ENCODE peak calls at places on chromosome 11, in five cellular contexts. One of them, this sample, is unnamed.

GRCh38 chr11:112644410-112645131 is 316.6 kb upstream of the NCAM1 start:
- DNase-seq in CD4-positive, alpha-beta memory T cell: no peak
- DNase-seq in caudate nucleus: no peak
- DNase-seq in LHCN-M2: no peak
- DNase-seq in stimulated activated CD4-positive, alpha-beta T cell treated with anti-CD3 and anti-CD28 coated beads, TNF-alpha, amount 100 ng/mL, for 1 hour: no peak
- DNase-seq in this sample: no peak

GRCh38 chr11:104570088-104570701 is 328.1 kb downstream of the CASP12 start:
- DNase-seq in CD4-positive, alpha-beta memory T cell: no peak
- DNase-seq in caudate nucleus: no peak
- DNase-seq in LHCN-M2: peak
- DNase-seq in stimulated activated CD4-positive, alpha-beta T cell treated with anti-CD3 and anti-CD28 coated beads, TNF-alpha, amount 100 ng/mL, for 1 hour: no peak
- DNase-seq in this sample: no peak

GRCh38 chr11:3642071-3642951 is 519 bp upstream of the ART5 start:
- DNase-seq in CD4-positive, alpha-beta memory T cell: peak
- DNase-seq in caudate nucleus: no peak
- DNase-seq in LHCN-M2: peak
- DNase-seq in stimulated activated CD4-positive, alpha-beta T cell treated with anti-CD3 and anti-CD28 coated beads, TNF-alpha, amount 100 ng/mL, for 1 hour: peak
- DNase-seq in this sample: peak

GRCh38 chr11:65849366-65849765 is 8.6 kb downstream of the CFL1 start:
- DNase-seq in CD4-positive, alpha-beta memory T cell: no peak
- DNase-seq in caudate nucleus: no peak
- DNase-seq in LHCN-M2: no peak
- DNase-seq in stimulated activated CD4-positive, alpha-beta T cell treated with anti-CD3 and anti-CD28 coated beads, TNF-alpha, amount 100 ng/mL, for 1 hour: no peak
- DNase-seq in this sample: no peak

GRCh38 chr11:102004220-102004619 is 43.0 kb upstream of the CFAP300 start:
- DNase-seq in CD4-positive, alpha-beta memory T cell: no peak
- DNase-seq in caudate nucleus: no peak
- DNase-seq in LHCN-M2: no peak
- DNase-seq in stimulated activated CD4-positive, alpha-beta T cell treated with anti-CD3 and anti-CD28 coated beads, TNF-alpha, amount 100 ng/mL, for 1 hour: no peak
- DNase-seq in this sample: no peak

GRCh38 chr11:20080032-20080685 is 80.1 kb downstream of the DBX1 start:
- DNase-seq in CD4-positive, alpha-beta memory T cell: no peak
- DNase-seq in caudate nucleus: no peak
- DNase-seq in LHCN-M2: no peak
- DNase-seq in stimulated activated CD4-positive, alpha-beta T cell treated with anti-CD3 and anti-CD28 coated beads, TNF-alpha, amount 100 ng/mL, for 1 hour: no peak
- DNase-seq in this sample: no peak

GRCh38 chr11:69903206-69903605 is 84.0 kb upstream of the FGF3 start:
- DNase-seq in CD4-positive, alpha-beta memory T cell: no peak
- DNase-seq in caudate nucleus: no peak
- DNase-seq in LHCN-M2: no peak
- DNase-seq in stimulated activated CD4-positive, alpha-beta T cell treated with anti-CD3 and anti-CD28 coated beads, TNF-alpha, amount 100 ng/mL, for 1 hour: no peak
- DNase-seq in this sample: no peak

GRCh38 chr11:56353991-56354390 is at the start of gene OR8J1:
- DNase-seq in CD4-positive, alpha-beta memory T cell: no peak
- DNase-seq in caudate nucleus: no peak
- DNase-seq in LHCN-M2: no peak
- DNase-seq in stimulated activated CD4-positive, alpha-beta T cell treated with anti-CD3 and anti-CD28 coated beads, TNF-alpha, amount 100 ng/mL, for 1 hour: no peak
- DNase-seq in this sample: no peak

GRCh38 chr11:124644426-124645280 is 22.0 kb downstream of the TBRG1 start:
- DNase-seq in CD4-positive, alpha-beta memory T cell: peak
- DNase-seq in caudate nucleus: peak
- DNase-seq in LHCN-M2: peak
- DNase-seq in stimulated activated CD4-positive, alpha-beta T cell treated with anti-CD3 and anti-CD28 coated beads, TNF-alpha, amount 100 ng/mL, for 1 hour: no peak
- DNase-seq in this sample: peak

GRCh38 chr11:82676483-82677094 is 57.1 kb downstream of the FAM181B start:
- DNase-seq in CD4-positive, alpha-beta memory T cell: no peak
- DNase-seq in caudate nucleus: no peak
- DNase-seq in LHCN-M2: no peak
- DNase-seq in stimulated activated CD4-positive, alpha-beta T cell treated with anti-CD3 and anti-CD28 coated beads, TNF-alpha, amount 100 ng/mL, for 1 hour: no peak
- DNase-seq in this sample: no peak

GRCh38 chr11:31557991-31558390 is 48.4 kb downstream of the ELP4 start:
- DNase-seq in CD4-positive, alpha-beta memory T cell: no peak
- DNase-seq in caudate nucleus: no peak
- DNase-seq in LHCN-M2: no peak
- DNase-seq in stimulated activated CD4-positive, alpha-beta T cell treated with anti-CD3 and anti-CD28 coated beads, TNF-alpha, amount 100 ng/mL, for 1 hour: no peak
- DNase-seq in this sample: no peak

GRCh38 chr11:34564807-34565241 is 51.2 kb upstream of the ELF5 start:
- DNase-seq in CD4-positive, alpha-beta memory T cell: no peak
- DNase-seq in caudate nucleus: no peak
- DNase-seq in LHCN-M2: no peak
- DNase-seq in stimulated activated CD4-positive, alpha-beta T cell treated with anti-CD3 and anti-CD28 coated beads, TNF-alpha, amount 100 ng/mL, for 1 hour: no peak
- DNase-seq in this sample: no peak

GRCh38 chr11:64745219-64745522 is 1.2 kb upstream of the RASGRP2 start:
- DNase-seq in CD4-positive, alpha-beta memory T cell: peak
- DNase-seq in caudate nucleus: no peak
- DNase-seq in LHCN-M2: no peak
- DNase-seq in stimulated activated CD4-positive, alpha-beta T cell treated with anti-CD3 and anti-CD28 coated beads, TNF-alpha, amount 100 ng/mL, for 1 hour: no peak
- DNase-seq in this sample: peak

This sample was measured in CD4-positive, CD25-positive, alpha-beta regulatory T cell.